ENCODE peak calls at places on chromosomes 16 and 17, in seven cellular contexts. Q is stomach, N is SK-N-MC, I is H1, J is endothelial cell of umbilical vein, V is HL-60, T is HCT116. E is an unnamed sample.

GRCh38 chr16:4846503-4846900 is 586 bp downstream of the GLYR1 start:
- DNase-seq in Q (peak; percentile 66), N (no peak), I (no peak), J (peak; percentile 77), V (peak; percentile 66), T (no peak), E (no peak)

GRCh38 chr16:12503201-12503600 is 300.5 kb downstream of the CPPED1 start:
- DNase-seq in Q (no peak), N (no peak), I (no peak), J (no peak), V (no peak), T (no peak), E (no peak)

GRCh38 chr17:40526668-40527067 is 25.2 kb upstream of the TNS4 start:
- DNase-seq in Q (no peak), N (no peak), I (no peak), J (no peak), V (no peak), T (no peak), E (no peak)

GRCh38 chr17:69335018-69335417 is 8.1 kb upstream of the ABCA5 start:
- DNase-seq in Q (no peak), N (no peak), I (no peak), J (peak; percentile 46), V (no peak), T (peak; percentile 69), E (no peak)

GRCh38 chr16:69131749-69132423 is 502 bp downstream of the CHTF8 start:
- DNase-seq in Q (peak; percentile 75), N (no peak), I (no peak), J (peak; percentile 72), V (peak; percentile 88), T (no peak), E (no peak)

GRCh38 chr17:29572691-29573557 is 4.4 kb downstream of the TP53I13 start:
- DNase-seq in Q (peak; percentile 52), N (no peak), I (no peak), J (peak; percentile 53), V (peak; percentile 33), T (no peak), E (no peak)

GRCh38 chr17:69317625-69318024 is 9.3 kb downstream of the ABCA5 start:
- DNase-seq in Q (no peak), N (no peak), I (no peak), J (no peak), V (no peak), T (no peak), E (no peak)

GRCh38 chr17:9925457-9925856 is 20.4 kb upstream of the RCVRN start:
- DNase-seq in Q (no peak), N (no peak), I (no peak), J (no peak), V (no peak), T (no peak), E (no peak)

GRCh38 chr16:66154801-66155200 is 211.7 kb upstream of the CDH5 start:
- DNase-seq in Q (no peak), N (peak; percentile 81), I (no peak), J (no peak), V (no peak), T (no peak), E (no peak)

GRCh38 chr17:16470302-16470701 is 21.7 kb downstream of the LRRC75A start:
- DNase-seq in Q (no peak), N (no peak), I (no peak), J (peak; percentile 33), V (no peak), T (no peak), E (no peak)

GRCh38 chr17:8031261-8031661 is 7.6 kb upstream of the ALOX15B start:
- DNase-seq in Q (no peak), N (no peak), I (no peak), J (no peak), V (no peak), T (no peak), E (no peak)

GRCh38 chr17:9895923-9896322 is 9.1 kb downstream of the RCVRN start:
- DNase-seq in Q (no peak), N (no peak), I (no peak), J (no peak), V (no peak), T (no peak), E (no peak)

GRCh38 chr17:76683011-76683755 is 27.6 kb downstream of the MXRA7 start:
- DNase-seq in Q (no peak), N (no peak), I (no peak), J (no peak), V (no peak), T (no peak), E (no peak)

GRCh38 chr17:56367381-56367780 is 214.1 kb downstream of the ANKFN1 start:
- DNase-seq in Q (no peak), N (no peak), I (no peak), J (no peak), V (no peak), T (no peak), E (no peak)

GRCh38 chr16:63289834-63290460 is 1253.7 kb upstream of the CDH8 start:
- DNase-seq in Q (peak; percentile 46), N (peak; percentile 2), I (peak; percentile 50), J (peak; percentile 1), V (peak; percentile 29), T (no peak), E (peak; percentile 46)

GRCh38 chr17:28402844-28403243 is 3.2 kb downstream of the SLC46A1 start:
- DNase-seq in Q (no peak), N (no peak), I (no peak), J (no peak), V (no peak), T (no peak), E (no peak)
- TF ChIP-seq POLR2AphosphoS5 in Q (no peak), N (no peak), I (no peak), J (no peak), V (no peak), T (no peak), E (no peak)

GRCh38 chr17:66191607-66192377 is at the start of gene CEP112:
- DNase-seq in Q (peak; percentile 76), N (no peak), I (peak; percentile 84), J (peak; percentile 74), V (peak; percentile 53), T (peak; percentile 69), E (no peak)
- TF ChIP-seq POLR2AphosphoS5 in Q (no peak), N (peak; percentile 68), I (no peak), J (peak; percentile 29), V (no peak), T (peak; percentile 64), E (no peak)

DNA sequence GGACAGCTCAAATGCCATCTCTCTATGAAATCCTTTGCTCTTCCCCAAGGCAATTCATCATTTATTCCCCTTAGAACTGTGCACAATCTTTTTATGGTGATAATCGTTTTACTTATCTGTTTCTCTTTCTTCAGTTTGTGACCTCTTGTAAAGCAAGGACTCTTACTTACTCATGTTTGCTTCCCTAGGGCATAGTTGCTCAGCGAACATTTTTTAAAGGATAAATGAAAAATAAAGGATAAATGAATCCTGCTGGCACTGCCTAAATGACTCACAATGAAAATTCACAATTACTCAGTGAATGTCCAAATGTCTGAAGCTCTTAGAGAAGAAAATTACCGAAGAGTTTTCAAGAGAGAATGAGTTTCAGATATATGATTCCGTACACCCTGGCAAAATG is 671.7 kb downstream of the CDH11 start:
- DNase-seq in Q (no peak), N (no peak), I (no peak), J (no peak), V (no peak), T (no peak), E (no peak)
- TF ChIP-seq POLR2AphosphoS5 in Q (no peak), N (no peak), I (no peak), J (no peak), V (no peak), T (no peak), E (no peak)

GRCh38 chr17:67993998-67994361 is 2.3 kb downstream of the C17orf58 start:
- DNase-seq in Q (no peak), N (no peak), I (no peak), J (peak; percentile 60), V (no peak), T (no peak), E (no peak)

GRCh38 chr17:67992541-67993152 is 3.6 kb downstream of the C17orf58 start:
- DNase-seq in Q (no peak), N (no peak), I (no peak), J (peak; percentile 44), V (no peak), T (no peak), E (no peak)

GRCh38 chr17:67995568-67996191 is 589 bp downstream of the C17orf58 start:
- DNase-seq in Q (peak; percentile 28), N (no peak), I (no peak), J (no peak), V (no peak), T (no peak), E (no peak)

GRCh38 chr17:67994827-67995567 is 1.3 kb downstream of the C17orf58 start:
- DNase-seq in Q (peak; percentile 25), N (no peak), I (no peak), J (peak; percentile 98), V (no peak), T (no peak), E (no peak)

GRCh38 chr17:67993153-67993997 is 2.9 kb downstream of the C17orf58 start:
- DNase-seq in Q (peak; percentile 87), N (no peak), I (no peak), J (peak; percentile 74), V (peak; percentile 81), T (peak; percentile 81), E (no peak)
- TF ChIP-seq POLR2AphosphoS5 in Q (no peak), N (peak; percentile 36), I (no peak), J (no peak), V (peak; percentile 24), T (peak; percentile 79), E (peak; percentile 35)

DNA sequence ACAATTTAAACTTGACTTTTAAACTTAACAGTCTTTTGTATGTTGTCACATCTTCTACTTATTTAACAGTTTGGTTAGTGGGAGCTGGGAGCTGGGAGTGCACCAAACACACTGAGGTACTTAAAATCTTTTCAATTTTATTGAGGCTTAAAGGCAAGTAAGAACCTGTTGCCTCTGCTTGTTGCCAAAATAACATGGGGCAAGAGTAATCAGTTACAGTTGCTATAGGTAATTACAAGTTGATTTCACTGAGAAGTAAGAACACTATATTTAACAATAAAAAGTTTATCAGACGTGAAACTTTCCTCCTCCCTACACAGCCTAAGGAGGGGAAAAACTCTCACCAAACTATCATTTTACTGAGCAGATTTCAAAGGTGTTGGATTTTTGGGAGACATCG is 135.2 kb downstream of the FTO start:
- DNase-seq in Q (no peak), N (no peak), I (no peak), J (no peak), V (no peak), T (no peak), E (no peak)
- TF ChIP-seq POLR2AphosphoS5 in Q (no peak), N (no peak), I (no peak), J (no peak), V (no peak), T (no peak), E (no peak)

E was measured in Panc1.